ENCODE peak calls at places on chromosomes 7 and 10, in four cellular contexts. Y is prostate gland, W is heart right ventricle, L is OCI-LY7. F is an unnamed sample. For H3K4me1, the result is how much of the 10 kb centered on the place peaks cover.

GRCh38 chr10:24556746-24557742 is 166.6 kb downstream of the ARHGAP21 start:
- DNase-seq in Y (peak), W (peak), L (peak), F (no peak)

GRCh38 chr7:106393564-106393963 is 108.8 kb upstream of the NAMPT start:
- DNase-seq in Y (no peak), W (no peak), L (no peak), F (no peak)

GRCh38 chr7:13901577-13901976 is 87.9 kb downstream of the ETV1 start:
- DNase-seq in Y (no peak), W (no peak), L (no peak), F (no peak)

GRCh38 chr7:149670288-149670687 is 103.1 kb downstream of the ZNF467 start:
- DNase-seq in Y (peak), W (peak), L (no peak), F (no peak)

GRCh38 chr7:149196705-149197171 is 1.4 kb downstream of the ZNF282 start:
- DNase-seq in Y (no peak), W (no peak), L (peak), F (no peak)

GRCh38 chr10:22252801-22253577 is 35.2 kb upstream of the EBLN1 start:
- DNase-seq in Y (peak), W (peak), L (no peak), F (peak)

GRCh38 chr10:101217450-101218281 is 11.6 kb downstream of the LBX1 start:
- DNase-seq in Y (no peak), W (no peak), L (no peak), F (no peak)

GRCh38 chr7:87000344-87000743 is 59.1 kb downstream of the ELAPOR2 start:
- DNase-seq in Y (no peak), W (no peak), L (no peak), F (no peak)

GRCh38 chr10:77513783-77514331 is 123.8 kb downstream of the KCNMA1 start:
- DNase-seq in Y (peak), W (peak), L (no peak), F (no peak)

GRCh38 chr7:31027161-31027965 is 24.7 kb upstream of the ADCYAP1R1 start:
- DNase-seq in Y (no peak), W (peak), L (no peak), F (no peak)

GRCh38 chr10:16280595-16280994 is 156.2 kb upstream of the PTER start:
- DNase-seq in Y (no peak), W (no peak), L (no peak), F (no peak)

DNA sequence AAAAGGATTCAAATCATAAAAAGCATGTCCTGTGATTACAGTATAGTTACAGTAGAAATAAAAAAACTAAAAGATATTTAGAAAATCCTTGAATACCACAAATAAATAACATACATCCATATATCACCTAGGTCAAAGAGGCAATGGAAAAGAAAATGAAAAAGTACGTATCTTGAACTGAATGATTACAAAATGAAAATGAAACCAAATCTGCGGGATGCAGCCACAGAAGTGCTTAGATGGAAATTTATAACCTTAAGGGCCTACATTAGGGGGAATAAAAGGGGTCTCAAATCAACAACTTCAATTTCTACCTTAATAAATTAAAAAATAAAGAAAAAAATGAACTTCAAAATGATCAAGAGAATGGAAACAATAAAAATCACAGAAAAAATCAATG is 879.0 kb upstream of the CELF2 start:
- DNase-seq in Y (no peak), W (no peak), L (no peak), F (no peak)
- H3K27ac ChIP-seq in Y (no peak), W (no peak), L (no peak), F (no peak)

DNA sequence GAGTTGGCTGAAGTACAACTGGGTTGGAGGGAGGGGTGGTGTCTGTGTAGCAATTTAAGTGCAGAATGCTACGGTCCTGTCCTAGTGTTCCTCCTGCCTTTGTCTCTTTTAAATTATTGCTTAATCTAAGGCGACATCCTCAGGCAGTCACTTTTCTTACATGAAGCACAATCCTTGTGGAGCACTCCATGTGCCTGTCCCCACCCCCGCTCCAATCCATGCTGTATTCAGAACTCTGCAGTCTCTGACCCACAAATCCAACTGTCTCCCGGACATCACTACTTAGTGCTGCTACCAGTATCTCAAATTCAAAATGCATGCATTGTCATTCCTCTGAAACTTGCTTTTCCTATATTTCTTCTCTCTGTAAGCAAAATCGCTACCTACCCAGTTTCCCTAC is 91.4 kb upstream of the FAM133B start:
- DNase-seq in Y (no peak), W (no peak), L (no peak), F (no peak)
- H3K4me1 ChIP-seq in Y (under half), W (under half), L (under half), F (half or more)

GRCh38 chr10:59000162-59000825 is 176.1 kb upstream of the PHYHIPL start:
- DNase-seq in Y (no peak), W (no peak), L (no peak), F (no peak)
- H3K27ac ChIP-seq in Y (peak), W (peak), L (no peak), F (no peak)

GRCh38 chr7:158811461-158811860 is 17.8 kb downstream of the ESYT2 start:
- DNase-seq in Y (no peak), W (no peak), L (no peak), F (peak)
- H3K4me1 ChIP-seq in Y (under half), W (under half), L (under half), F (under half)

DNA sequence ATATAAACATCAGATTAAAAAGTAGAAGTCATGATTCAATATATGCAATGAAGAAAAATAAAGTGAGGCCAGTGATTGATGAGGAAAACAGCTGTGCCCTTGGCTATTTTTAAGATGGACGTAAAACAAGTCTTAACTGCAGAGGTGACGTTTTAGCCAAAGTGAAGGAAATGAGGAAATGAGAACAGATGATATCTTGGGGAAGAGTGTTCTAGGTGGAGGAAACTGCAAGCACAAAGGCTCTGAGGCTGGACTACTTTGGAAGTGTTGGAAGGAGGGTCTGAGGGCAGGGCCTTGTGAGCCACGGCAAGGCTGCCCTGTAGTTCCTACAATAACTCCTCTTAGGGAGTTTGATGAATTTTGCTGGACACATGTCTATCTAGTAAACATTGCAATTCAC is 140.5 kb upstream of the AKR1E2 start:
- DNase-seq in Y (no peak), W (peak), L (no peak), F (no peak)
- H3K27ac ChIP-seq in Y (no peak), W (peak), L (no peak), F (no peak)

DNA sequence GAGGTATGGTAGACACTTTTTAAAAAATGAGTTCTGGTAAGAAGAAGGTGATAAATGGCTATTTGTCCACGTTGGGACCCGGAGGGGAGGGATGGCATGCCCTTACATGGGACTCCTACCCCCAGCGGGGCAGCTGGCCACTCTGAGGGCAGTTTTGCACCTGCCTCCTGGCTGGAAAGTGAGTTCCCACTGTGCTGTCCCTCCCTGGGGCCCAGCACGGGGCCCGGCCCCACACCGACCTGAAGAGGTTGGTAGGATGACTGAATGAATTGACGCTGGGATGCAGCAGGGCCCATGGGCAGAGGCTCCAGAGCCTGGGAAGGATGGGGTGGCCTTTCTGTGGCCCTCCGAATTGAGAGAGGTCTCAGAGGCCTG is 592 bp upstream of the AEBP1 start:
- DNase-seq in Y (no peak), W (no peak), L (no peak), F (no peak)
- H3K4me1 ChIP-seq in Y (under half), W (under half), L (half or more), F (under half)

GRCh38 chr7:2717293-2717904 is 29.4 kb downstream of the AMZ1 start:
- DNase-seq in Y (peak), W (no peak), L (peak), F (no peak)
- H3K27ac ChIP-seq in Y (no peak), W (peak), L (no peak), F (no peak)